ENCODE peak calls at places on chromosomes 7 and 10, in seven cellular contexts. G is NCI-H1436, L is ureter, U is B cell, E is HCEC 1CT, R is NT2/D1, M is coronary artery. I is an unnamed sample.

GRCh38 chr10:66292456-66292855 is 633.4 kb upstream of the LRRTM3 start:
- DNase-seq in G (no peak), L (no peak), U (no peak), E (no peak), R (no peak), M (no peak), I (no peak)

GRCh38 chr7:6530626-6531491 is 20.4 kb downstream of the GRID2IP start:
- DNase-seq in G (no peak), L (no peak), U (peak), E (no peak), R (no peak), M (no peak), I (no peak)

GRCh38 chr10:96833220-96834001 is 1.3 kb downstream of the LCOR start:
- DNase-seq in G (no peak), L (no peak), U (no peak), E (peak), R (peak), M (no peak), I (no peak)

GRCh38 chr7:107594961-107595737 is 15.1 kb downstream of the BCAP29 start:
- DNase-seq in G (no peak), L (no peak), U (no peak), E (peak), R (peak), M (no peak), I (no peak)

GRCh38 chr10:79402951-79403350 is 42.5 kb downstream of the ZCCHC24 start:
- DNase-seq in G (no peak), L (no peak), U (no peak), E (no peak), R (no peak), M (no peak), I (no peak)

GRCh38 chr7:37201003-37201875 is 247.4 kb downstream of the ELMO1 start:
- DNase-seq in G (peak), L (peak), U (peak), E (peak), R (peak), M (peak), I (peak)

GRCh38 chr10:24434961-24435360 is 226.0 kb downstream of the KIAA1217 start:
- DNase-seq in G (no peak), L (no peak), U (no peak), E (no peak), R (no peak), M (no peak), I (no peak)

GRCh38 chr10:79111427-79111826 is 42.7 kb downstream of the ZMIZ1 start:
- DNase-seq in G (no peak), L (no peak), U (no peak), E (peak), R (no peak), M (no peak), I (no peak)

GRCh38 chr7:159067870-159068787 is 76.5 kb downstream of the VIPR2 start:
- DNase-seq in G (no peak), L (peak), U (no peak), E (no peak), R (no peak), M (peak), I (no peak)

GRCh38 chr10:29748109-29748650 is 113.4 kb upstream of the SVIL start:
- DNase-seq in G (no peak), L (no peak), U (no peak), E (no peak), R (no peak), M (peak), I (no peak)

GRCh38 chr10:125038637-125039036 is 96.7 kb downstream of the ZRANB1 start:
- DNase-seq in G (no peak), L (no peak), U (no peak), E (no peak), R (no peak), M (peak), I (no peak)

GRCh38 chr10:10533417-10533816 is 484.3 kb upstream of the CELF2 start:
- DNase-seq in G (no peak), L (no peak), U (no peak), E (no peak), R (no peak), M (no peak), I (no peak)

GRCh38 chr7:50657341-50657873 is 92.2 kb upstream of the DDC start:
- DNase-seq in G (no peak), L (peak), U (no peak), E (peak), R (no peak), M (peak), I (no peak)

GRCh38 chr7:28200598-28200997 is 20.0 kb upstream of the JAZF1 start:
- DNase-seq in G (no peak), L (no peak), U (no peak), E (no peak), R (no peak), M (no peak), I (no peak)

GRCh38 chr7:94933256-94933990 is 26.0 kb downstream of the PPP1R9A start:
- DNase-seq in G (no peak), L (no peak), U (no peak), E (no peak), R (no peak), M (no peak), I (no peak)

GRCh38 chr7:39356531-39356930 is 209.7 kb upstream of the YAE1 start:
- DNase-seq in G (no peak), L (no peak), U (no peak), E (no peak), R (no peak), M (no peak), I (no peak)

GRCh38 chr10:129525408-129525807 is 58.4 kb downstream of the MGMT start:
- DNase-seq in G (no peak), L (no peak), U (no peak), E (no peak), R (no peak), M (no peak), I (no peak)